ENCODE peak calls at places on chromosomes 3 and 15, in ten cellular contexts. L is transverse colon, D is GM13977, I is GM12865, M is Panc1, B is GM20000, V is fibroblast of pulmonary artery, S is psoas muscle, F is GM13976, Q is esophagus muscularis mucosa. O is an unnamed sample.
A peak's percentile ranks its signal among the peaks of the same experiment; 100 is the strongest.

GRCh38 chr3:57919987-57920386 is 88.2 kb upstream of the FLNB start:
- DNase-seq in Q (no peak), L (no peak), F (no peak), V (no peak), S (no peak), M (no peak), D (no peak), B (no peak), I (no peak), O (no peak)

GRCh38 chr3:106399773-106400172 is 531.0 kb upstream of the CBLB start:
- DNase-seq in I (no peak), Q (no peak), B (no peak), V (no peak), L (no peak), F (no peak), M (no peak), S (no peak), D (no peak), O (no peak)

GRCh38 chr15:75840659-75841058 is 2.6 kb upstream of the UBE2Q2 start:
- DNase-seq in F (no peak), D (no peak), I (no peak), V (peak; percentile 82), M (no peak), Q (no peak), B (no peak), L (no peak), S (no peak), O (peak; percentile 28)

GRCh38 chr15:89812126-89812846 is 2.4 kb downstream of the ANPEP start:
- DNase-seq in Q (no peak), F (peak; percentile 43), S (peak; percentile 78), I (no peak), M (no peak), D (no peak), L (peak; percentile 88), V (peak; percentile 49), B (no peak), O (no peak)

GRCh38 chr3:177236704-177237103 is 39.4 kb upstream of the TBL1XR1 start:
- DNase-seq in L (no peak), B (no peak), F (no peak), M (no peak), V (peak; percentile 10), D (no peak), I (no peak), Q (no peak), S (no peak), O (no peak)

GRCh38 chr15:60592386-60593339 is 113.7 kb upstream of the ICE2 start:
- DNase-seq in L (peak; percentile 90), D (peak; percentile 88), Q (no peak), B (peak; percentile 90), F (peak; percentile 87), M (no peak), V (peak; percentile 62), I (peak; percentile 93), S (peak; percentile 94), O (no peak)

GRCh38 chr3:7546219-7546618 is 685.3 kb downstream of the GRM7 start:
- DNase-seq in V (peak; percentile 75), B (no peak), S (no peak), Q (no peak), D (no peak), L (no peak), M (no peak), I (no peak), F (no peak), O (no peak)

GRCh38 chr15:92383528-92384326 is 10.0 kb upstream of the ST8SIA2 start:
- DNase-seq in Q (no peak), L (no peak), D (peak; percentile 39), V (peak; percentile 13), B (peak; percentile 51), F (peak; percentile 39), I (peak; percentile 55), M (no peak), S (no peak), O (no peak)

GRCh38 chr3:93843981-93844380 is 129.7 kb downstream of the PROS1 start:
- DNase-seq in F (no peak), M (peak; percentile 33), S (no peak), Q (no peak), D (no peak), I (no peak), L (no peak), B (no peak), V (peak; percentile 93), O (peak; percentile 62)

GRCh38 chr3:171333784-171334464 is 126.3 kb downstream of the TNIK start:
- DNase-seq in F (no peak), M (no peak), D (no peak), L (no peak), V (peak; percentile 57), I (no peak), Q (no peak), S (no peak), B (no peak), O (no peak)

GRCh38 chr3:194107126-194107525 is 28.8 kb upstream of the HES1 start:
- DNase-seq in B (no peak), M (no peak), D (no peak), S (no peak), V (no peak), L (no peak), I (no peak), F (no peak), Q (no peak), O (no peak)

GRCh38 chr15:72203507-72203837 is 5.9 kb upstream of the GRAMD2A start:
- DNase-seq in V (peak; percentile 88), I (no peak), Q (no peak), F (no peak), L (no peak), D (no peak), S (peak; percentile 74), B (no peak), M (no peak), O (peak; percentile 76)

GRCh38 chr3:133767607-133768006 is 21.4 kb downstream of the TF start:
- DNase-seq in M (no peak), L (no peak), D (no peak), V (no peak), Q (peak; percentile 37), B (no peak), S (no peak), I (no peak), F (no peak), O (no peak)

GRCh38 chr3:7917443-7918151 is 584.0 kb upstream of the LMCD1 start:
- DNase-seq in B (no peak), F (no peak), I (no peak), S (no peak), D (no peak), M (no peak), V (no peak), L (no peak), Q (no peak), O (no peak)

GRCh38 chr3:135966349-135966695 is 794 bp downstream of the PPP2R3A start:
- DNase-seq in V (peak; percentile 40), M (no peak), D (no peak), Q (no peak), I (no peak), L (no peak), F (no peak), S (no peak), B (no peak), O (no peak)

GRCh38 chr15:87123676-87124382 is 1044.2 kb downstream of the AGBL1 start:
- DNase-seq in B (no peak), F (no peak), M (no peak), I (no peak), V (no peak), L (no peak), Q (no peak), S (no peak), D (no peak), O (no peak)

DNA sequence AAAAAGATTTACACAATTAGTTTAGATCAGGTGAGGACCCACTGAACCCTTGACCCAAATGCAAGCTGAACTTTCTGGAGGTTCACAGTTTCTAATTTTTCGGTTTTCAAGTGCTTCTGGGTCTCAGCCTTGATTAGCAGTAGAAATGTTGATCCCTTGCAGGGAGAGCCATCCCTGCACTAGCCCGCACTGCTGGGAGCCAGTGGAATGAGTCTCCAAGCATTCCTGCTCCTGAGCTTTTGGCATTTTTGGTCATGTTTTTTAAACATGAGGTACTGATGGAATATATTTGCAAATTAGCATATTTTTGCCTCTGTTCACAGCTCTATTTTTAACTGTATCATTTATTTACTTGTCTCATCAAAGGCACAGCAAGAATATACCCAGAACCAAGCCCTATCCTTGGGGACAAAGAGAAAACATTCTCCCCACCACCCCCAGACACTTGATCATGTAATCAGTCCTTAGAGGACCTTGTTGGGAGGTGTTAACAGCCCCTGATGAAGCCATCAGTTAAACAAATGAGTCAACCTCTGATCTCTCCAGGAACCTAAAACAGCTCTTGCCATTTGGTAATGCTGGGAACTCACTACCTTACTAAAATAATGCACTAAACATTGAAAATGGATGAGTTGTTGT is 119.0 kb upstream of the CTDSPL start:
- DNase-seq in D (no peak), Q (peak; percentile 24), L (no peak), S (no peak), B (no peak), M (no peak), V (no peak), I (no peak), F (no peak), O (no peak)
- TF ChIP-seq CTCF in D (no peak), Q (no peak), L (no peak), S (no peak), B (no peak), M (no peak), V (no peak), I (no peak), F (no peak), O (no peak)

DNA sequence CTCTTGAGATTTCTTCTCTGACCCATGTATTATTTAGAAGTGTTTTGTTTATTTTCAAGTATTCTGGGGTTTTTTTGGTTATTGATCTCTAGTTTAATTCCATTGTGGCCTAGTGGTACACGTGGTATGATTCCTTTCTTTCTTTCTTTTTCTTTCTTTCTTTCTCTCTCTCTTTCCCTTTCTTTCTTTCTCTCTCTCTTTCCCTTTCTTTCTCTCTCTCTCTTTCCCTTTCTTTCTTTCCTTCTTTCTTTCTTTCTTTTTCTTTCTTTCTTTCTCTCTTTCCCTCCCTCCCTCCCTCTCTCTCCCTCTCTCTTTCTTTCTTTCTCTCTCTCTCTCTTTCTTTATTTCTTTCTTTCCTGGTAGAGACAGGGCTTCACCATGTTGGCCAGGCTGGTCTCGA is 85.7 kb upstream of the UBE2E1 start:
- DNase-seq in Q (no peak), I (no peak), D (no peak), B (no peak), V (no peak), L (no peak), F (no peak), S (no peak), M (no peak), O (no peak)
- TF ChIP-seq CTCF in Q (no peak), I (no peak), D (no peak), B (no peak), V (no peak), L (no peak), F (no peak), S (no peak), M (no peak), O (no peak)

GRCh38 chr3:120567370-120568197 is 28.6 kb upstream of the NDUFB4 start:
- DNase-seq in L (no peak), D (no peak), F (no peak), M (no peak), B (no peak), Q (peak; percentile 53), V (peak; percentile 66), S (no peak), I (no peak), O (no peak)
- TF ChIP-seq CTCF in L (no peak), D (peak; percentile 56), F (peak; percentile 34), M (peak; percentile 73), B (no peak), Q (peak; percentile 54), V (peak; percentile 55), S (peak; percentile 23), I (peak; percentile 13), O (peak; percentile 49)

GRCh38 chr3:64612916-64613526 is 74.8 kb downstream of the ADAMTS9 start:
- DNase-seq in S (no peak), Q (no peak), B (no peak), F (no peak), I (no peak), D (no peak), M (no peak), V (no peak), L (no peak), O (no peak)
- TF ChIP-seq CTCF in S (no peak), Q (no peak), B (no peak), F (no peak), I (no peak), D (no peak), M (no peak), V (no peak), L (no peak), O (no peak)

O was measured in AG09309.